ENCODE peak calls at places on chromosomes 11 and 22, in five cellular contexts. D, T, I, P and G are unnamed samples.

GRCh38 chr11:48055292-48056132 is 75.2 kb downstream of the PTPRJ start:
- DNase-seq in T (peak), P (no peak), D (no peak), I (no peak), G (no peak)

GRCh38 chr22:22213231-22213630 is 31.4 kb upstream of the VPREB1 start:
- DNase-seq in I (no peak), P (no peak), D (peak), T (no peak), G (no peak)

GRCh38 chr11:20034941-20035340 is 125.3 kb downstream of the DBX1 start:
- DNase-seq in D (no peak), I (no peak), T (no peak), P (no peak), G (no peak)

GRCh38 chr11:104060820-104061219 is 24.4 kb downstream of the DDI1 start:
- DNase-seq in I (no peak), D (no peak), P (no peak), T (no peak), G (no peak)

GRCh38 chr11:124841765-124842700 is 23.2 kb upstream of the ROBO3 start:
- DNase-seq in T (no peak), I (peak), P (no peak), D (no peak), G (no peak)

GRCh38 chr11:48104562-48104924 is 112.1 kb upstream of the OR4B1 start:
- DNase-seq in P (no peak), T (no peak), I (peak), D (no peak), G (no peak)

GRCh38 chr11:15730617-15731385 is 616.1 kb downstream of the INSC start:
- DNase-seq in I (no peak), T (no peak), D (no peak), P (no peak), G (no peak)

GRCh38 chr22:34111210-34111824 is 191.0 kb upstream of the LARGE1 start:
- DNase-seq in P (no peak), D (peak), T (peak), I (peak), G (peak)

GRCh38 chr11:124747406-124748099 is 4.5 kb downstream of the VSIG2 start:
- DNase-seq in I (no peak), D (no peak), T (no peak), P (no peak), G (no peak)

GRCh38 chr11:134453441-134453840 is 41.4 kb upstream of the B3GAT1 start:
- DNase-seq in I (no peak), T (no peak), P (no peak), D (no peak), G (no peak)

GRCh38 chr22:30921108-30921507 is 47.5 kb downstream of the MORC2 start:
- DNase-seq in D (no peak), T (no peak), P (no peak), I (no peak), G (no peak)

GRCh38 chr11:45106440-45106839 is 40.0 kb upstream of the PRDM11 start:
- DNase-seq in D (no peak), I (no peak), P (no peak), T (no peak), G (no peak)

GRCh38 chr11:48107188-48107704 is 109.4 kb upstream of the OR4B1 start:
- DNase-seq in T (no peak), I (no peak), D (no peak), P (no peak), G (no peak)

GRCh38 chr11:121458551-121458950 is 5.8 kb upstream of the SORL1-AS1 start:
- DNase-seq in P (no peak), I (no peak), D (no peak), T (no peak), G (no peak)

GRCh38 chr11:2673871-2674471 is 25.8 kb downstream of the KCNQ1OT1 start:
- DNase-seq in T (peak), I (no peak), P (no peak), D (no peak), G (no peak)

GRCh38 chr11:129402196-129402595 is 26.5 kb downstream of the BARX2 start:
- DNase-seq in P (no peak), I (no peak), D (no peak), T (no peak), G (no peak)

GRCh38 chr11:2522636-2523255 is 77.9 kb downstream of the KCNQ1 start:
- DNase-seq in P (peak), T (peak), D (no peak), I (peak), G (peak)

GRCh38 chr11:108835624-108836023 is 170.8 kb downstream of the DDX10 start:
- DNase-seq in D (no peak), P (no peak), I (no peak), T (no peak), G (no peak)

GRCh38 chr11:86116386-86116726 is 47.5 kb upstream of the PICALM start:
- DNase-seq in P (no peak), T (no peak), I (no peak), D (peak), G (no peak)

GRCh38 chr11:79438631-79439429 is 2.0 kb downstream of the TENM4 start:
- DNase-seq in P (no peak), I (peak), T (peak), D (peak), G (peak)

GRCh38 chr22:37462983-37463382 is 23.2 kb downstream of the MFNG start:
- DNase-seq in I (peak), P (no peak), T (no peak), D (peak), G (peak)

GRCh38 chr22:31676700-31677099 is 14.7 kb upstream of the PISD start:
- DNase-seq in T (peak), D (peak), I (peak), P (peak), G (peak)

GRCh38 chr11:24900524-24900923 is 403.7 kb downstream of the LUZP2 start:
- DNase-seq in I (no peak), T (no peak), D (no peak), P (no peak), G (no peak)

GRCh38 chr11:76215946-76216345 is 9.6 kb upstream of the WNT11 start:
- DNase-seq in P (peak), I (no peak), D (no peak), T (no peak), G (no peak)

GRCh38 chr11:14411818-14412217 is 52.8 kb upstream of the RRAS2 start:
- DNase-seq in D (peak), P (no peak), T (no peak), I (no peak), G (no peak)

GRCh38 chr11:101840720-101841119 is 74.1 kb upstream of the CEP126 start:
- DNase-seq in I (no peak), P (no peak), T (no peak), D (peak), G (no peak)

GRCh38 chr11:31557991-31558390 is 48.4 kb downstream of the ELP4 start:
- DNase-seq in T (no peak), P (no peak), D (no peak), I (peak), G (no peak)

GRCh38 chr22:21651521-21652009 is 9.5 kb downstream of the SDF2L1 start:
- DNase-seq in P (no peak), T (no peak), I (peak), D (no peak), G (peak)

GRCh38 chr11:62857541-62857982 is 18.2 kb upstream of the WDR74 start:
- DNase-seq in T (no peak), P (no peak), I (no peak), D (no peak), G (no peak)

GRCh38 chr11:107665016-107665415 is 46.8 kb downstream of the SLN start:
- DNase-seq in D (no peak), T (no peak), P (no peak), I (no peak), G (no peak)

GRCh38 chr22:18966748-18967147 is 30.7 kb upstream of the PRODH start:
- DNase-seq in D (no peak), I (no peak), T (peak), P (peak), G (no peak)

GRCh38 chr11:17230867-17231851 is 23.4 kb upstream of the PIK3C2A start:
- DNase-seq in I (no peak), P (no peak), T (no peak), D (no peak), G (no peak)

GRCh38 chr11:114049050-114049449 is 10.5 kb upstream of the ZBTB16 start:
- DNase-seq in I (peak), P (no peak), T (no peak), D (no peak), G (no peak)

GRCh38 chr11:36890280-36890679 is 292.2 kb upstream of the RAG2 start:
- DNase-seq in P (no peak), I (no peak), D (no peak), T (no peak), G (no peak)

GRCh38 chr22:38087855-38088254 is 3.9 kb upstream of the SLC16A8 start:
- DNase-seq in I (no peak), D (no peak), P (peak), T (no peak), G (no peak)

GRCh38 chr11:12150831-12151382 is 40.5 kb downstream of the MICAL2 start:
- DNase-seq in T (no peak), I (no peak), P (no peak), D (peak), G (no peak)

GRCh38 chr11:125451400-125452124 is 44.5 kb downstream of the FEZ1 start:
- DNase-seq in D (no peak), T (peak), I (peak), P (no peak), G (peak)

GRCh38 chr22:35719212-35719869 is 1.7 kb downstream of the APOL5 start:
- DNase-seq in T (no peak), P (no peak), I (no peak), D (no peak), G (no peak)
- TF ChIP-seq CTCF in T (no peak), P (no peak), I (no peak), D (no peak), G (no peak)

DNA sequence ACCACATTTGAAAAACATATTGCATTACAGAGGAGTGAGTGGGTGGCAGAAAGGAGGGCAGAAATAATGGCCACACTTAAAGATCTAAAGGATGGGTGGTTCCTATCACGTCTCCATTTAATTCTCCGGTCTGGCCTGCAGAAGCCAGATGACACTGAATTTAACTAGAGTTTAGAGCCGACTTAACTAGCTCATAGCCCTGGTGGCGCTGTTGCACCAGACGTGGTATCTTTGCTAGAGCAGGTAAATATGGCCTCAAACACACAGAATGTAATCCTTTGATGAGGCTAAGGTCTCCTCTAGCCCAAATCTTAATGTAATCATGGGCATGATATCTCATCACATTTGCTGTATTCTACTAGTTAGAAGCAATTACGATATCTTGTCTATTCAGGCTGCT is 51.5 kb upstream of the GAL start:
- DNase-seq in T (no peak), I (peak), D (peak), P (no peak), G (peak)
- TF ChIP-seq CTCF in T (no peak), I (peak), D (peak), P (peak), G (peak)

GRCh38 chr22:50313021-50313420 is 5.6 kb upstream of the PLXNB2 start:
- DNase-seq in P (peak), D (no peak), T (no peak), I (no peak), G (no peak)
- TF ChIP-seq CTCF in P (no peak), D (no peak), T (no peak), I (no peak), G (no peak)

GRCh38 chr11:43557553-43558031 is 122.9 kb upstream of the HSD17B12 start:
- DNase-seq in I (peak), T (no peak), D (no peak), P (no peak), G (no peak)
- TF ChIP-seq CTCF in I (peak), T (no peak), D (peak), P (no peak), G (no peak)

DNA sequence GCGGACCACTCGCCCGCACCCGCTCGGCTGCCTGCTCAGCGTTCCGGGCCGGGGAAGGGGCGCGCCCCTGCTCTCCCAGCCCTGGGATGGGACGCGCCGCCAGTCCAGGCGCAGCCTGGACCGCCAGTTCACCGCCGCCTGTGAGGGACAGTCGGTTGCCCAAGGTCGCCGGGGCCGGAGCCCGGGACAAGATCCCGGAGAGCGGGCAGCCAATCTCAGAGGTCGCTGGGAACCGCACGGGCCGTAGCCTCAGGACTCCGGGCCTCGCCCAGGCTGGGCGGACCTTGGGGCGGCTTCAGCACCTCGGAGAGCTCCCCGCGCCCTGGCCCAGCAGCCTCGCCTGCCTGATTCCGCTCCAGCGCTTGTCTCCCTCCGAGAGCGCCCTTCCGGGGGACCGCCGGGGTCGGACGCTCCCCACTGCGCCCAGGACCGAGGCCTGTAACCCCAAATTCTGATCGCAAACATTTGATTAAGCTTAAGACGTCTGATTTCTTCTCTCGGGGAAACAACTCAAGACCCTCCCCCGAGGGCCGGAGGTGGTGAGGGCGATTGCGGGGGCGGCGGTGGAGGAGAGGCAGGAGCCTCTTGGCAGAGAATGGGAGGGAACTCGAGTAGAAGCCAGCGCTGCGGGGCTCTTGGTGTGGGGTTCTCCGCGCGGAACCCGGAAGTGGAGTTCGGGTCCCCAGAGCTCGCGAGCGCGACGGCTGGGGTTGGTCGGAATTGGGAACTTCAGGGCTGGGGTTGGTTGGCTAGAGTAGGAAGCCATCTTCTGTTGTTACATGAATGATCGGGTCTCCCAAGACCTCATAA is 1.1 kb upstream of the CHRM4 start:
- DNase-seq in T (peak), D (peak), I (peak), P (peak), G (peak)
- TF ChIP-seq CTCF in T (no peak), D (no peak), I (no peak), P (no peak), G (no peak)

GRCh38 chr11:61610905-61611304 is 30.0 kb upstream of the SYT7 start:
- DNase-seq in D (no peak), T (peak), P (no peak), I (no peak), G (no peak)

GRCh38 chr11:61611309-61611708 is 30.4 kb upstream of the SYT7 start:
- DNase-seq in T (no peak), P (no peak), D (no peak), I (peak), G (no peak)

GRCh38 chr11:61607920-61608599 is 27.2 kb upstream of the SYT7 start:
- DNase-seq in I (no peak), T (no peak), D (peak), P (no peak), G (no peak)

GRCh38 chr11:61609000-61609969 is 28.4 kb upstream of the SYT7 start:
- DNase-seq in T (no peak), D (no peak), P (no peak), I (peak), G (no peak)

GRCh38 chr11:61609970-61610347 is 29.1 kb upstream of the SYT7 start:
- DNase-seq in T (peak), D (no peak), P (no peak), I (peak), G (no peak)
- TF ChIP-seq CTCF in T (no peak), D (peak), P (no peak), I (peak), G (no peak)

GRCh38 chr11:131906963-131907362 is 536.5 kb downstream of the NTM start:
- DNase-seq in D (peak), I (no peak), P (no peak), T (no peak), G (no peak)
- TF ChIP-seq CTCF in D (peak), I (peak), P (no peak), T (no peak), G (no peak)

DNA sequence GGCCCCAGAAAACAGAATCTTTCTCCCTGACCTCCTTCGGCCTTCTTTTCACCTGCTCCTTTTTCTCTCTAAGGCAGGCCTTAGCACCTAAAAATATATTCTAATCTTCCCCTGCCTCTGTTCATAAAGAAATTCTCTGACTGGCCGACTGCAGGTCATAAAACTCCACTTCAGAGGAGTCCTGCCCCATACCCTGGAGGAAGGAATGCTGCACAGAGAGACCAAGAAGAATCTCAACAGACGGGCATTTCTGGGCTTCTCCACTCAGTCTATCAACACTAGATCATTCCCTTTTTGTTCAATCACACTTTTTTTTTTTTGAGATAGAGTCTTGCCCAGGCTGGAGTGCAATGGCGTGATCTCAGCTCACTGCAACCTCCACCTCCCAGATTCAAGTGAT is 19.7 kb upstream of the PGA3 start:
- DNase-seq in I (no peak), T (no peak), P (no peak), D (no peak), G (no peak)
- TF ChIP-seq CTCF in I (peak), T (no peak), P (no peak), D (no peak), G (no peak)

GRCh38 chr22:27616033-27616432 is 185.5 kb downstream of the MN1 start:
- DNase-seq in I (no peak), T (no peak), D (no peak), P (no peak), G (no peak)

GRCh38 chr22:27614291-27615007 is 187.1 kb downstream of the MN1 start:
- DNase-seq in I (no peak), D (no peak), T (no peak), P (no peak), G (no peak)

GRCh38 chr22:27620367-27621154 is 181.0 kb downstream of the MN1 start:
- DNase-seq in P (no peak), I (no peak), D (no peak), T (no peak), G (no peak)

GRCh38 chr22:27615408-27615807 is 186.1 kb downstream of the MN1 start:
- DNase-seq in P (no peak), I (no peak), D (no peak), T (no peak), G (no peak)

GRCh38 chr22:27617214-27617881 is 184.2 kb downstream of the MN1 start:
- DNase-seq in D (no peak), I (no peak), P (no peak), T (no peak), G (no peak)
- TF ChIP-seq CTCF in D (no peak), I (no peak), P (no peak), T (no peak), G (no peak)

GRCh38 chr22:50503475-50504145 is 3.9 kb downstream of the LMF2 start:
- DNase-seq in I (no peak), D (no peak), T (peak), P (peak), G (no peak)
- TF ChIP-seq CTCF in I (no peak), D (peak), T (no peak), P (no peak), G (no peak)